ENCODE peak calls at places on chromosome X, in four cellular contexts. C, D, W and F are unnamed samples. For H3K36me3 and H3K27me3, the result is how much of the 10 kb centered on the place peaks cover.

GRCh38 chrX:4547218-4547836 is 833.9 kb upstream of the PRKX start:
- DNase-seq in C (peak), D (no peak), W (no peak), F (peak)

GRCh38 chrX:74550295-74550802 is 64.1 kb downstream of the RLIM start:
- DNase-seq in C (peak), D (peak), W (peak), F (peak)

GRCh38 chrX:150587585-150588503 is 19.4 kb downstream of the MTM1 start:
- DNase-seq in C (no peak), D (no peak), W (peak), F (no peak)

GRCh38 chrX:9467751-9468150 is 2.9 kb downstream of the TBL1X start:
- DNase-seq in C (no peak), D (no peak), W (no peak), F (no peak)

GRCh38 chrX:10922841-10923240 is 188.3 kb upstream of the HCCS start:
- DNase-seq in C (no peak), D (no peak), W (no peak), F (no peak)

GRCh38 chrX:23493941-23494374 is 159.3 kb downstream of the PTCHD1 start:
- DNase-seq in C (peak), D (no peak), W (no peak), F (no peak)

GRCh38 chrX:9656277-9656676 is 109.4 kb downstream of the GPR143 start:
- DNase-seq in C (no peak), D (no peak), W (no peak), F (no peak)

GRCh38 chrX:107272431-107272921 is 66.1 kb downstream of the DNAAF6 start:
- DNase-seq in C (no peak), D (no peak), W (no peak), F (peak)

GRCh38 chrX:79270401-79270800 is 96.7 kb downstream of the ITM2A start:
- DNase-seq in C (no peak), D (no peak), W (peak), F (no peak)

GRCh38 chrX:124406294-124407013 is 60.1 kb downstream of the SH2D1A start:
- DNase-seq in C (peak), D (no peak), W (peak), F (peak)

GRCh38 chrX:50893466-50893865 is 17.1 kb upstream of the BMP15 start:
- DNase-seq in C (no peak), D (no peak), W (no peak), F (no peak)

GRCh38 chrX:116272328-116272727 is 101.8 kb downstream of the AGTR2 start:
- DNase-seq in C (peak), D (no peak), W (no peak), F (peak)

GRCh38 chrX:129717902-129718301 is 20.9 kb upstream of the XPNPEP2 start:
- DNase-seq in C (peak), D (no peak), W (no peak), F (peak)

GRCh38 chrX:40883021-40883619 is 147.8 kb upstream of the MED14 start:
- DNase-seq in C (no peak), D (no peak), W (no peak), F (no peak)

GRCh38 chrX:11064851-11065600 is 46.1 kb upstream of the HCCS start:
- DNase-seq in C (peak), D (no peak), W (no peak), F (peak)

GRCh38 chrX:36787787-36788186 is 220.4 kb upstream of the FAM47C start:
- DNase-seq in C (no peak), D (no peak), W (no peak), F (no peak)

GRCh38 chrX:69128573-69128972 is 36.7 kb downstream of the PJA1 start:
- DNase-seq in C (peak), D (no peak), W (peak), F (peak)

GRCh38 chrX:27915617-27916016 is 65.6 kb downstream of the DCAF8L1 start:
- DNase-seq in C (no peak), D (no peak), W (no peak), F (no peak)

GRCh38 chrX:74800062-74800461 is 125.2 kb downstream of the NEXMIF start:
- DNase-seq in C (no peak), D (no peak), W (no peak), F (no peak)

GRCh38 chrX:31435592-31435991 is 363.8 kb upstream of the FTHL17 start:
- DNase-seq in C (peak), D (no peak), W (no peak), F (no peak)

GRCh38 chrX:135531813-135532212 is 11.4 kb downstream of the INTS6L start:
- DNase-seq in C (no peak), D (no peak), W (no peak), F (no peak)

GRCh38 chrX:37754518-37754917 is 25.3 kb upstream of the CYBB start:
- DNase-seq in C (no peak), D (no peak), W (no peak), F (no peak)

GRCh38 chrX:151902813-151903591 is 9.7 kb upstream of the MAGEA4 start:
- DNase-seq in C (peak), D (no peak), W (peak), F (peak)

GRCh38 chrX:110852180-110852579 is 56.6 kb upstream of the CHRDL1 start:
- DNase-seq in C (no peak), D (no peak), W (no peak), F (no peak)

GRCh38 chrX:49978191-49978590 is 55.8 kb downstream of the CLCN5 start:
- DNase-seq in C (no peak), D (no peak), W (no peak), F (no peak)

GRCh38 chrX:8341814-8342590 is 122.6 kb upstream of the VCX3B start:
- DNase-seq in C (peak), D (no peak), W (no peak), F (no peak)

GRCh38 chrX:121641560-121641959 is 594.1 kb downstream of the GLUD2 start:
- DNase-seq in C (peak), D (no peak), W (no peak), F (no peak)

GRCh38 chrX:47608130-47608810 is 11.4 kb downstream of the SYN1 start:
- DNase-seq in C (no peak), D (no peak), W (no peak), F (no peak)

GRCh38 chrX:153905481-153906095 is 1.1 kb downstream of the AVPR2 start:
- DNase-seq in C (no peak), D (no peak), W (no peak), F (no peak)

GRCh38 chrX:65689377-65689776 is 21.9 kb downstream of the MSN start:
- DNase-seq in C (no peak), D (no peak), W (no peak), F (no peak)

GRCh38 chrX:129108936-129109335 is 414.4 kb downstream of the SMARCA1 start:
- DNase-seq in C (no peak), D (no peak), W (no peak), F (no peak)

GRCh38 chrX:154013614-154014360 is 5.9 kb downstream of the IRAK1 start:
- DNase-seq in C (no peak), D (no peak), W (no peak), F (no peak)

DNA sequence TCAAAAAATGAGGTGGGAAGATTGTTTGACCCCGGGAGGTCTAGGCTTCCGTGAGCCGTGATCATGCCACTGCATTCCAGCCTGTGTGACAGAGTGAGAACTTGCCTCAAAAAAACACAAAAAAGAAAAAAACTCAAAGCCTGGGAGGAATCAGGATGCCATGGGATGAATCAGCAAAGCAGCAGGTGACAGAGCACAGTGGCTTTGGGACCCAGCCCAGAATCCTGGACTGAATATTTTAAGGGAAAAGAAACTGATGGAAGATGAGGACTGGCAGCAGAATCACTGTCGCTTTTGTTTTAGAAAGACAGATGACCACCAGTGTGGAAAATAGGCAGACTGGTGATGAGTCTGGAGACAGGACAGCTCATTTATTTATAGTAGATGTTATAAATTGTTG is 16.6 kb downstream of the S100G start:
- DNase-seq in C (peak), D (no peak), W (no peak), F (no peak)
- H3K36me3 ChIP-seq in C (under half), D (under half), W (under half), F (under half)

GRCh38 chrX:118536687-118537461 is 41.3 kb downstream of the DOCK11 start:
- DNase-seq in C (peak), D (no peak), W (no peak), F (no peak)
- H3K4me3 ChIP-seq in C (no peak), D (no peak), W (no peak), F (no peak)

GRCh38 chrX:114181195-114181594 is 402.7 kb upstream of the HTR2C start:
- DNase-seq in C (no peak), D (no peak), W (no peak), F (no peak)
- H3K27me3 ChIP-seq in C (under half), D (under half), W (under half), F (under half)

GRCh38 chrX:16683007-16683664 is 29.3 kb downstream of the CTPS2 start:
- DNase-seq in C (no peak), D (no peak), W (no peak), F (no peak)

DNA sequence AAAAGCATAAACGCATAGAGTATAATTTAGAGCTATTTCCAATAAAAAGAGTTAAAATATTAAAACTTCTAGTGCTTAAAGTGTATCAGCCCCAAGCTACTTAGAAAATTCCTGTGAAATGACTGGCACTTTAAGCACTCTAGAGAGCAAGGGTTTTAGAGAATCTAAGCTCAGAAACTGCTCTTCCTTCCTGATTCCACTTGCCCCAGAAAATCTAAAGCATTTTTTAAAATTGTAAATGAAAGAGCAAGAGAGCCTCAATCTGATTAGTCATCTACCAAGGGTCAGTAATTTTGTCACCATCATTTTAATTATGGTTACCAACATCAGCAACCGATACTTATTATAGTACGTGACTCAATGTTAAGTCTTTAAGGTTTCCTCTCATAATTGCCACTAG is 25.0 kb downstream of the CTPS2 start:
- DNase-seq in C (peak), D (no peak), W (no peak), F (no peak)
- H3K36me3 ChIP-seq in C (under half), D (under half), W (under half), F (under half)

GRCh38 chrX:12973561-12974216 is 1.2 kb upstream of the TMSB4X start:
- DNase-seq in C (no peak), D (no peak), W (peak), F (no peak)
- H3K4me3 ChIP-seq in C (no peak), D (peak), W (peak), F (no peak)